ENCODE peak calls at places on chromosome 7, in seven cellular contexts. H is H1, I is GM12891, V is SK-N-SH, W is HepG2, L is GM12878, S is K562. J is an unnamed sample.

GRCh38 chr7:94452257-94452656 is 57.4 kb upstream of the CASD1 start:
- DNase-seq in W (no peak), I (no peak), V (no peak), S (no peak), H (no peak), L (no peak), J (no peak)

GRCh38 chr7:77455334-77455733 is 39.2 kb upstream of the GSAP start:
- DNase-seq in S (no peak), I (no peak), H (no peak), V (no peak), L (no peak), W (peak), J (no peak)

GRCh38 chr7:101832681-101833375 is 15.4 kb downstream of the CUX1 start:
- DNase-seq in L (no peak), W (no peak), I (no peak), H (no peak), V (no peak), S (no peak), J (no peak)

GRCh38 chr7:95396136-95397032 is at the start of gene PON3:
- DNase-seq in I (no peak), V (no peak), H (peak), W (peak), S (peak), L (no peak), J (no peak)

GRCh38 chr7:17298840-17299476 is 506 bp downstream of the AHR start:
- DNase-seq in S (no peak), H (peak), V (peak), I (peak), W (no peak), L (no peak), J (peak)

GRCh38 chr7:28626191-28626590 is 213.9 kb downstream of the CREB5 start:
- DNase-seq in W (no peak), S (no peak), I (no peak), V (no peak), H (no peak), L (no peak), J (no peak)

GRCh38 chr7:1567893-1568292 is 1.9 kb downstream of the PSMG3 start:
- DNase-seq in S (no peak), L (no peak), H (no peak), I (no peak), W (no peak), V (peak), J (no peak)

GRCh38 chr7:1386623-1387220 is 72.5 kb downstream of the MICALL2 start:
- DNase-seq in V (peak), L (no peak), I (no peak), S (no peak), H (no peak), W (no peak), J (no peak)

GRCh38 chr7:50610521-50611277 is 45.5 kb upstream of the DDC start:
- DNase-seq in S (no peak), I (no peak), L (no peak), H (no peak), V (no peak), W (no peak), J (no peak)

GRCh38 chr7:104956753-104957450 is 57.1 kb upstream of the KMT2E start:
- DNase-seq in V (no peak), I (peak), H (no peak), W (no peak), L (peak), S (no peak), J (no peak)

DNA sequence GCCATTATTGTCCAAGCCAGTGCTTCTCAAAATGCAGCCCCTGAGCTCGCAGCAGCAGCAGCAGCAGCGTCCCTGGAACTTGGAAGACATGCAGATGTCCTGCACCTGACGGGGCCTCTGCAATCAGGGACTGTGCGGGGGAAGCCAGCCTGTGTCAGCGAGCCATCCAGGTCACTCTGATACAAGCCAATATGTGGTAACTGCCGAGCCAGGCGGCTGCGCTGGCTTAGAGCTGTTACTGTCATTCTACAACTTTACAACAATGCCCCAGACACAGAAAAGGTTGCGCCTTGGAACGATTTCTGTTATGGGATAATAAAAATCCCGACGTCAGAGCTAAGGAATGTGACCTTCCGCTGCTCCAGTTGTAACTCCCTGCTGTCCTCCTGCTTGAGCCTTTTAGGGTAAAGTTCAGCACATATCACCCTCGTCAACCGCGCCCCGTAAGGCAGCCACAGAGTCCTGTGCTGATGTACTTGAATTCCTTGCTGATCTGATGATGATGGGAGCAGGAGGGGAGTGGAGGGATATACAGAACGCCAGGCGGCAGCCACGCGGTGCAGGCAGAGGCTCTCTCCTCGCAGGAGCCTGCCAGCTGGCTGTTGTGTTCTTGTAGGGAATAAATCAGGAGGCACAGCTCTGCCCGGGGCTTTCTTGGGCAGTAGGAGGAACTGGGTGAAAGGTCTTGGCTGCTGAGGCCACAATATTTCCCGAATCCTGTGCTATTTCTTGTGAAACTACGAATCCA is 20.0 kb upstream of the CRYGN start:
- DNase-seq in H (peak), I (no peak), L (no peak), W (peak), S (no peak), V (peak), J (no peak)
- TF ChIP-seq TAF1 in H (no peak), I (no peak), L (no peak), W (no peak), S (no peak), V (no peak), J (no peak)

GRCh38 chr7:38398725-38399321 is 125.4 kb upstream of the TARP start:
- DNase-seq in W (peak), I (peak), V (peak), S (peak), H (peak), L (no peak), J (no peak)
- TF ChIP-seq TAF1 in W (no peak), I (no peak), V (no peak), S (no peak), H (no peak), L (no peak), J (no peak)

DNA sequence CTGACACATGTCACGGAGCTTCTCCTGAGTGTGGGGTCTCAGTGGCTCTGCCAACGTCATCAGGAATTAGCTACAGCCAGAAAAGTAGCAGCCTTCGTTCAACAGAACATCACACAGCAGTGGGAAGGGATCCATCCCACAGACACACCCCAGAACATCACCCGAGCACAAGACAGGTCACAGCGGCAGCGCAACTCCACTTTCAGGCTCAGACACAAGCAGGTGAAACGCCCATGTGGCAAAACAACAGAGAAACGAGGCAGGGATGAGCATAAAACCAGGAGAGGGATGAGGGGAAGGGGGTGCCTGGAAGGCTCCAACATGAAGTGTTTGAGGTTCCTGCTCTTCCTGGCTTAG is 44.8 kb downstream of the CAMK2B start:
- DNase-seq in V (peak), L (no peak), S (no peak), H (peak), I (no peak), W (no peak), J (no peak)
- TF ChIP-seq TAF1 in V (no peak), L (no peak), S (no peak), H (no peak), I (no peak), W (no peak), J (no peak)

GRCh38 chr7:67731704-67732103 is 735.1 kb downstream of the TYW1 start:
- DNase-seq in S (no peak), H (no peak), I (no peak), W (no peak), L (no peak), V (no peak), J (no peak)
- TF ChIP-seq TAF1 in S (no peak), H (no peak), I (no peak), W (no peak), L (no peak), V (no peak), J (no peak)

GRCh38 chr7:3272691-3273141 is 28.3 kb upstream of the SDK1 start:
- DNase-seq in L (no peak), I (no peak), W (no peak), H (no peak), V (no peak), S (no peak), J (no peak)
- TF ChIP-seq TAF1 in L (no peak), I (no peak), W (no peak), H (no peak), V (no peak), S (no peak), J (no peak)